ENCODE peak calls at places on chromosomes 13 and 19, in five cellular contexts. J is CD8-positive, alpha-beta T cell; N is coronary artery; U is ovary; Y is suprapubic skin. W is an unnamed sample.

GRCh38 chr13:99158846-99159245 is 41.8 kb upstream of the UBAC2 start:
- DNase-seq in U (no peak), Y (no peak), N (peak), J (no peak), W (no peak)

GRCh38 chr13:34971473-34971872 is 29.4 kb downstream of the NBEA start:
- DNase-seq in J (no peak), U (no peak), Y (no peak), N (no peak), W (no peak)

GRCh38 chr19:55179570-55180484 is at the start of gene SYT5:
- DNase-seq in N (no peak), J (peak), U (no peak), Y (no peak), W (peak)

GRCh38 chr19:47885067-47885463 is 1.1 kb downstream of the SULT2A1 start:
- DNase-seq in U (no peak), J (no peak), N (no peak), Y (no peak), W (no peak)

GRCh38 chr19:40754611-40755247 is 3.7 kb downstream of the SNRPA start:
- DNase-seq in Y (no peak), J (no peak), U (no peak), N (no peak), W (no peak)

GRCh38 chr13:50026788-50027473 is 11.7 kb downstream of the KCNRG start:
- DNase-seq in J (no peak), U (no peak), Y (no peak), N (no peak), W (no peak)

GRCh38 chr19:40267601-40267997 is 17.5 kb downstream of the AKT2 start:
- DNase-seq in N (no peak), Y (no peak), J (no peak), U (no peak), W (no peak)

GRCh38 chr13:99992912-99993311 is 11.3 kb downstream of the ZIC2 start:
- DNase-seq in N (no peak), U (no peak), Y (no peak), J (no peak), W (no peak)

GRCh38 chr13:101267656-101268055 is 148.7 kb downstream of the NALCN start:
- DNase-seq in Y (no peak), N (no peak), J (no peak), U (no peak), W (no peak)

GRCh38 chr13:43493496-43494000 is 293.2 kb downstream of the ENOX1 start:
- DNase-seq in U (no peak), Y (no peak), N (no peak), J (no peak), W (no peak)

GRCh38 chr13:45909724-45910123 is 58.2 kb upstream of the SIAH3 start:
- DNase-seq in N (no peak), J (no peak), Y (no peak), U (no peak), W (no peak)

GRCh38 chr19:38718747-38719543 is 25.3 kb downstream of the CAPN12 start:
- DNase-seq in J (no peak), U (no peak), Y (no peak), N (peak), W (no peak)

GRCh38 chr19:50793558-50794065 is 3.4 kb downstream of the ACP4 start:
- DNase-seq in Y (no peak), U (no peak), J (no peak), N (no peak), W (peak)

GRCh38 chr19:38042132-38042531 is 135.1 kb downstream of the SIPA1L3 start:
- DNase-seq in Y (no peak), J (no peak), N (no peak), U (no peak), W (no peak)

GRCh38 chr13:103006706-103007426 is 59.4 kb downstream of the SLC10A2 start:
- DNase-seq in N (no peak), Y (no peak), U (no peak), J (no peak), W (peak)

DNA sequence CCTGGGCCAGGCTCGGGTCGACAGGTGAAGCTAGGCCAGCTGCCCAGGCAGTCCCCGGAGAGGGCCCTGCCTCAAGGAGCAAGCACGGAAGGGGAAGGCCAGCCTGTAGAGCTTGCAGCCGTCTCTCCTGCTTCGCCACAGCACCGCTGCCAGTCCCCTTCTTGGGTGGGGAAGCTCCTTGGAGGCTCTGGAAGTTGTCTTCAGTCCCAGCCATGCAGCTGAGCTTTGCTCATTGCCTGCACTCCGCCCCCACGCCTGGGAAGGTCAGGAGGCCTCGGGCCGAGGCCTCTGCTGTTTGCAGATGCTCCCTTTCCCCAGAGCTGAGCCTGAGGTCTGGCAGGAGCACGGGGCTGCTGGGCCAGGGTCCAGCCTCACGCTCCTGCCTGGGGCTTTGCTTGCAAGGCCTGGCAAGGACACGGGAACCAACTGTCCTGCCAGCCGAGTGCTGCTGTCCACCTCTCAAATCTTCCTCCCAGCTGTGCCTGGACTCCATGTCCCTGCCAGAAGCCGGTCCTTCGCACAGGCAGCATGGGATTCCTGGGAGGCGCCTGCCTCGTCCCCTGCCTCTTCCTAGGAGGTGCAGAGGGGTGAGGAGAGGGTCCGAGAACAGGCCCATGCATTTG is 13.3 kb downstream of the PLEKHF1 start:
- DNase-seq in N (no peak), Y (no peak), J (no peak), U (no peak), W (no peak)
- H3K27ac ChIP-seq in N (peak), Y (peak), J (no peak), U (no peak), W (no peak)

GRCh38 chr13:30722361-30722760 is 13.0 kb upstream of the ALOX5AP start:
- DNase-seq in N (no peak), J (no peak), U (no peak), Y (no peak), W (no peak)

GRCh38 chr13:30720470-30720869 is 14.9 kb upstream of the ALOX5AP start:
- DNase-seq in J (no peak), U (no peak), Y (no peak), N (no peak), W (peak)

GRCh38 chr13:30718661-30719520 is 16.5 kb upstream of the ALOX5AP start:
- DNase-seq in U (no peak), N (peak), J (no peak), Y (no peak), W (no peak)

GRCh38 chr13:30715837-30716236 is 19.5 kb upstream of the ALOX5AP start:
- DNase-seq in U (no peak), N (peak), J (no peak), Y (no peak), W (no peak)

GRCh38 chr13:30719521-30719914 is 15.8 kb upstream of the ALOX5AP start:
- DNase-seq in N (no peak), Y (no peak), J (no peak), U (no peak), W (no peak)
- H3K27ac ChIP-seq in N (no peak), Y (no peak), J (no peak), U (no peak), W (no peak)

DNA sequence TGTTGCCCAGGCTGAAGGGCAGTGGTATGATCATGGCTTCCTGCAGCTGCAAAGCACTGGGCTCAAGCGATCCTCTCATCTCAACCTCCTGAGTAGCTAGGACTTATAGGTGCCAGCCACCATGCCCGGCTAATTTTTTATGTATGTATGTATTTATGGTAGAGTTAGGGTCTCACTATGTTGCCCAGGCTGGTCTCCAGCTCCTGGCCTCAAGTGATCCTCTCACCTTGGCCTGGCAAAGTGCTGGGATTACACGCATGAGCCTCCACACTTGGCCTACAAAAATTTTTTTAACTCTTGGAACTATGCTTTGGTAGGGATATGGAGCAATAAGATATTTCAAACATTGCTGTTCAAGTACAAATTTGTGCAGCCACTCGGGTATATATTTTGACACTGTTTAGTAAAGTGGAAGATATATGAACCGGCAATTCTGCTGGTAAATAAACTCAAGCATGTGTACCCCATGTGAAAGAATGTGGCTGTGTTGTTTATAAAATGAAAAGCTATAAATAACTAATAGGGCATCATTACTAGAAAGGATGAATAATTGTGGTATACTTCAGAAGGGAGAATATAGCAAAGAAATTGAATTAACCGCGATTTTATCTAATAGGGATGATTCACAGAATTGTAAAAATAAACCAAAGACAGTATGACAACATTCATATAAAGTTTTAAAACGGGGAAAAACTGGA is 1.1 kb downstream of the ZNF566 start:
- DNase-seq in J (no peak), U (no peak), Y (no peak), N (no peak), W (no peak)
- H3K27ac ChIP-seq in J (peak), U (no peak), Y (peak), N (peak), W (peak)

DNA sequence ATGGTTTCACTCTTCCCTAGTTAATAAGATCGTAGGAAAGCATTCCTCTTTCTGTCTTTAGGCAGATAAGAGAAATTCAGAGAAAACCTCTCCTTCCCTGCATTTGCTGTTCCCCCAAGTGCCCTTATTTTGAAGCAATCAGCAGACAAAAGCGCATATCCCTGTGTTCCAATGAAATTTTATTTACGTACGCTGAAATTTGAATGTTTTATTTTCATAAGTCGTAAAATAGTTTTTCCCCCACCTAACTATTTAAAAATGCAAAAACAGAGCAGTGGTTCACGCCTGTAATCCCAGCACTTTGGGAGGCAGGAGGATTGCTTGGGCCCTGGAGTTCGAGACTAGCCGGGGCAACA is 17.2 kb upstream of the MRI1 start:
- DNase-seq in U (no peak), N (no peak), Y (no peak), J (no peak), W (no peak)
- H3K27ac ChIP-seq in U (peak), N (peak), Y (peak), J (peak), W (no peak)

W was measured in Karpas-422.